ENCODE peak calls at places on chromosomes 16 and 17, in five cellular contexts. K is left ventricle myocardium inferior, V is gastrocnemius medialis, H is HAP-1, A is psoas muscle. S is an unnamed sample.

GRCh38 chr17:66654341-66654740 is 180.6 kb upstream of the CACNG5 start:
- DNase-seq in H (no peak), K (no peak), A (no peak), V (no peak), S (no peak)

GRCh38 chr16:66322174-66322573 is 44.3 kb upstream of the CDH5 start:
- DNase-seq in A (no peak), V (no peak), H (no peak), K (no peak), S (no peak)

GRCh38 chr17:74212913-74213791 is at the start of gene TTYH2:
- DNase-seq in V (peak; percentile 87), A (peak; percentile 92), K (peak; percentile 89), H (peak; percentile 94), S (peak; percentile 96)

GRCh38 chr16:87930456-87930855 is 5.9 kb downstream of the CA5A start:
- DNase-seq in V (no peak), K (no peak), H (peak; percentile 32), A (no peak), S (peak; percentile 45)

GRCh38 chr16:48676836-48677235 is 66.9 kb upstream of the N4BP1 start:
- DNase-seq in K (no peak), H (no peak), A (no peak), V (no peak), S (peak; percentile 37)

GRCh38 chr17:82388223-82388921 is 16.8 kb downstream of the UTS2R start:
- DNase-seq in V (no peak), K (peak; percentile 43), H (peak; percentile 32), A (peak; percentile 59), S (no peak)

GRCh38 chr17:50541916-50542688 is 4.9 kb upstream of the SPATA20 start:
- DNase-seq in V (peak; percentile 66), K (peak; percentile 89), A (peak; percentile 88), H (peak; percentile 93), S (peak; percentile 82)

GRCh38 chr16:19858654-19859018 is 26.0 kb downstream of the GPRC5B start:
- DNase-seq in V (no peak), H (no peak), K (no peak), A (no peak), S (no peak)

GRCh38 chr17:61414141-61414935 is 14.7 kb downstream of the TBX2 start:
- DNase-seq in K (no peak), A (no peak), V (no peak), H (no peak), S (no peak)

GRCh38 chr16:77696149-77696548 is 26.2 kb upstream of the NUDT7 start:
- DNase-seq in V (no peak), K (no peak), A (no peak), H (no peak), S (no peak)

GRCh38 chr17:31096106-31096436 is 1.3 kb downstream of the NF1 start:
- DNase-seq in A (no peak), V (no peak), H (no peak), K (no peak), S (peak; percentile 47)

GRCh38 chr17:55086635-55087058 is 118.1 kb downstream of the STXBP4 start:
- DNase-seq in H (no peak), K (no peak), A (no peak), V (no peak), S (no peak)

GRCh38 chr17:40025991-40026815 is 11.0 kb downstream of the CSF3 start:
- DNase-seq in K (no peak), A (no peak), V (no peak), H (no peak), S (no peak)

GRCh38 chr17:21358185-21358584 is 18.0 kb upstream of the KCNJ12 start:
- DNase-seq in V (no peak), H (no peak), K (no peak), A (no peak), S (no peak)

GRCh38 chr16:31113420-31114124 is 3.9 kb upstream of the KAT8 start:
- DNase-seq in H (no peak), K (no peak), A (no peak), V (no peak), S (no peak)

GRCh38 chr17:19867094-19867653 is 562 bp downstream of the ULK2 start:
- DNase-seq in H (peak; percentile 66), V (peak; percentile 26), K (peak; percentile 76), A (peak; percentile 36), S (peak; percentile 77)

GRCh38 chr16:79609861-79610260 is 9.3 kb upstream of the MAF start:
- DNase-seq in H (no peak), A (no peak), V (no peak), K (no peak), S (no peak)

GRCh38 chr16:67036323-67036741 is 7.4 kb downstream of the CBFB start:
- DNase-seq in V (no peak), K (no peak), A (no peak), H (no peak), S (no peak)

GRCh38 chr17:47188266-47188665 is 829 bp downstream of the CDC27 start:
- DNase-seq in A (no peak), K (no peak), V (no peak), H (peak; percentile 24), S (no peak)

GRCh38 chr16:88569614-88569984 is 604 bp upstream of the ZC3H18 start:
- DNase-seq in A (peak; percentile 29), V (no peak), K (peak; percentile 33), H (no peak), S (no peak)

GRCh38 chr16:85200471-85201278 is 88.4 kb upstream of the CIBAR2 start:
- DNase-seq in K (no peak), V (no peak), A (no peak), H (no peak), S (no peak)

GRCh38 chr17:50170662-50171370 is 5.0 kb downstream of the SGCA start:
- DNase-seq in K (no peak), A (peak; percentile 35), V (peak; percentile 84), H (no peak), S (no peak)

GRCh38 chr17:49588726-49589555 is 13.3 kb downstream of the NXPH3 start:
- DNase-seq in V (no peak), H (no peak), A (no peak), K (no peak), S (no peak)

GRCh38 chr17:19943026-19943425 is 34.6 kb downstream of the AKAP10 start:
- DNase-seq in V (no peak), A (no peak), K (no peak), H (peak; percentile 32), S (no peak)

GRCh38 chr16:54116126-54116525 is 170.5 kb downstream of the IRX3 start:
- DNase-seq in K (no peak), H (no peak), A (no peak), V (no peak), S (no peak)

GRCh38 chr16:82082543-82083244 is 47.6 kb downstream of the HSD17B2 start:
- DNase-seq in H (no peak), V (no peak), A (no peak), K (no peak), S (no peak)

GRCh38 chr16:58099956-58100300 is 29.3 kb downstream of the CFAP20 start:
- DNase-seq in K (no peak), V (no peak), H (no peak), A (no peak), S (no peak)

GRCh38 chr16:46736695-46737094 is 11.4 kb downstream of the MYLK3 start:
- DNase-seq in K (no peak), A (no peak), V (no peak), H (no peak), S (no peak)

GRCh38 chr17:48459070-48459469 is 29.1 kb upstream of the SKAP1 start:
- DNase-seq in K (no peak), H (no peak), V (no peak), A (no peak), S (no peak)

GRCh38 chr17:43694081-43694870 is 32.6 kb upstream of the MEOX1 start:
- DNase-seq in H (peak; percentile 87), A (peak; percentile 66), K (peak; percentile 55), V (peak; percentile 43), S (peak; percentile 81)

GRCh38 chr16:21128991-21129390 is 21.7 kb downstream of the DNAH3 start:
- DNase-seq in H (no peak), A (no peak), V (no peak), K (no peak), S (no peak)

GRCh38 chr16:4382795-4383357 is 11.2 kb downstream of the VASN start:
- DNase-seq in V (no peak), A (no peak), K (no peak), H (no peak), S (no peak)
- H3K4me1 ChIP-seq in V (peaks cover 8% of the 10 kb centered on the region), A (peaks cover 15% of the 10 kb centered on the region), K (peaks cover 83% of the 10 kb centered on the region), H (no peaks in the 10 kb centered on the region), S (peaks cover 3% of the 10 kb centered on the region)

DNA sequence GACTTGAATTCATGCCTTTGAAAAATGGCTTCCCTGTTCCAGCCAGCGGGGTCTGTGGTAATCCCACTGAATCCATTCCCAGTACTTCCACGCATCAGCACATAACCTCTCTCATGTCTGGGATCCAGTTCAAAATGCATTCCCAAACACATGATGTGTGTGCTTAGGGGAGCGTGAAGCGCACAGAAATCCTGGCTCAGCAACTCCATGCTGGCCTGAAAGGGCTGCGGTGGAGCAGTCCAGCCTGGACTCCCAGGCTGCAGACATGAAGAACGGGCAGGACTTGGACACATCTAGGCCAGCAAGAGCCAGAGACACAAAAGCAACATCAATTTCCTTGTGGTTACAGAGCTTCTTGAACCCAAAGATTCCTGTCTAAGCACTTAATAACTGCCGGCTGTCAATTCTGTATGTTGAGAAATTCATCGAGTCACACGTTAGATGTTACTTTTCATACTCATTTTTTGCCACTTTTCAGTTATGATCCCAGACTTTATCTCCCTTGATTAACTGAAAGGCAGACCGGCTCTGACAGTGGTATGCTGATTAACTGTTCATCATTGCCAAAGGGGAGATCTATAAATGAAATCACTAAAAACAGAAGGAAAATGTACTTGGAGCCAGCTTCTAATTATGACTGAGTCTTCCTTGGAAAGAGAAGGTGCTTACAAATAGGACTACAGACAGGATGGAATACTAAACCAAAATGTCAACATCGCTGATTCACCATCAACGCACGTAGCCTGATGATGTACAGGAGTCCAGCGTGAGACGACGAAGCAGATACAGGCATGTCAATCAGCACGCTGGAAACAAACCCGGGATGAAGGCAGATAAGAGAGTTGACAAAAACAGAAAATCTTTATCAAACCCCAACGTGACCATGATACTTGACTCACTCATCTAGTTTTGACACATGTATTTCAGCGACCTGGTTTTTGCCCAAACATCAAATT is 23.0 kb downstream of the NSMCE1 start:
- DNase-seq in V (no peak), K (no peak), H (no peak), A (peak; percentile 63), S (no peak)
- H3K4me3 ChIP-seq in V (no peak overlapping the region), K (no peak overlapping the region), H (no peak overlapping the region), A (peak overlapping the region; percentile 14), S (no peak overlapping the region)

GRCh38 chr17:79041041-79041570 is 17.1 kb downstream of the C1QTNF1 start:
- DNase-seq in V (no peak), K (no peak), A (no peak), H (no peak), S (no peak)
- H3K36me3 ChIP-seq in V (no peaks in the 10 kb centered on the region), K (peaks cover 4% of the 10 kb centered on the region), A (no peaks in the 10 kb centered on the region), H (no peaks in the 10 kb centered on the region), S (no peaks in the 10 kb centered on the region)

DNA sequence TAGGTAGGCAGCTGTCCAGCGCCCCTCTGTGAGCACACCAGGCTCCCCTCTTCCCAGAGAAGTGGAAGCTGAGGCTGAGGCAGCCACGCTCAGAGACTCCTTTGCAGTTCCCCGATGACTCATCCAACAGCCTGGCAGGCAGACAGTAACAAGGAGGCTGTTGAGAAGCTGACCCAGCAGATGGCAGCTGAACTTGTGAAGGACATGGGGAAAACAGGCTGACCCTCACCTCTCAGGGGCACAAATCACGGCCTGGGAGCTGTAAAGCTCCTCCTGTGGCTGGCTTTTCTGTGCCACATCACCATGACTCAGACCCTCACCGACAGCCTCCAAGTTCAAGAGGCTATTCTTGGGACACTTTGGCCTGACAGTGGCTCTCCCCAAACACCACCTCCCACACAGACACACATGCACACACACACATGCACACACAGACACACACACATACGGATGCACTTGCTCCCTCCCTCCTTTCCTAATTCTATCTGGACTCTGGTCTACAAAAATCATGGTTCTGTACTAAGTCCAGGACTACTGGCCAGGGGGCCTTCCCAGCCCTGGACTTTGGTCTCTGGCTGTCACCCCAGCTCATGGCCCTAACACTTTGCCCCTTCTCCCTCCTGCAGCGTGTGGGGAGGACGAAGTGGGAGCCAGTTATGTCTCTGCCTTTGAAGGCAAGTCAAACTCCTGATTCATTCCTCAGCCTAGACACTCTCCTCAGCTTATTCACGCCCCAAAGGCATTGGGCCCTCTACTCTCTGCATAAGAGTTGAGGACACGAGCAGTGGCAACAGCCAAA is 23.2 kb downstream of the MAP3K14 start:
- DNase-seq in A (peak; percentile 91), V (peak; percentile 97), K (peak; percentile 80), H (no peak), S (peak; percentile 91)
- H3K4me1 ChIP-seq in A (peaks cover 99% of the 10 kb centered on the region), V (peaks cover 100% of the 10 kb centered on the region), K (peaks cover 100% of the 10 kb centered on the region), H (no peaks in the 10 kb centered on the region), S (peaks cover 35% of the 10 kb centered on the region)